ENCODE peak calls at places on chromosome 5, in nine cellular contexts. N, I, B, V, U, H, C, A and P are unnamed samples.

GRCh38 chr5:175893466-175893865 is 22.1 kb downstream of the CPLX2 start:
- DNase-seq in U (no peak), N (no peak), I (no peak), C (no peak), A (no peak), V (peak), B (no peak), H (no peak), P (no peak)

GRCh38 chr5:88826959-88827585 is 55.9 kb downstream of the MEF2C start:
- DNase-seq in C (peak), N (peak), U (peak), V (no peak), B (peak), A (peak), I (no peak), H (peak), P (peak)

GRCh38 chr5:14870347-14871083 is 1.1 kb downstream of the ANKH start:
- DNase-seq in V (peak), C (no peak), H (peak), I (peak), B (peak), N (peak), U (peak), A (no peak), P (peak)

GRCh38 chr5:73867344-73868335 is 241.6 kb downstream of the ARHGEF28 start:
- DNase-seq in V (no peak), N (peak), U (no peak), B (no peak), A (no peak), H (no peak), C (no peak), I (no peak), P (no peak)

GRCh38 chr5:2879701-2880100 is 128.2 kb upstream of the IRX2 start:
- DNase-seq in A (no peak), H (peak), U (peak), C (no peak), N (no peak), I (no peak), B (no peak), V (no peak), P (no peak)

GRCh38 chr5:140351609-140352334 is 5.4 kb upstream of the HBEGF start:
- DNase-seq in C (peak), V (peak), A (peak), U (peak), N (peak), I (peak), H (peak), B (peak), P (peak)

GRCh38 chr5:157560560-157560959 is 15.0 kb downstream of the ADAM19 start:
- DNase-seq in U (no peak), C (no peak), H (no peak), V (no peak), A (no peak), N (peak), B (no peak), I (no peak), P (no peak)

GRCh38 chr5:33929925-33930690 is 6.1 kb upstream of the RXFP3 start:
- DNase-seq in A (no peak), B (no peak), N (no peak), V (no peak), H (no peak), I (no peak), U (no peak), C (no peak), P (no peak)

GRCh38 chr5:1001406-1002270 is 7.0 kb upstream of the NKD2 start:
- DNase-seq in C (no peak), H (no peak), A (no peak), V (no peak), I (no peak), B (no peak), N (no peak), U (no peak), P (no peak)

GRCh38 chr5:45162974-45163373 is 354.2 kb downstream of the MRPS30 start:
- DNase-seq in A (peak), H (no peak), B (no peak), I (no peak), V (no peak), C (no peak), U (no peak), N (no peak), P (no peak)

GRCh38 chr5:45385321-45386058 is 310.7 kb downstream of the HCN1 start:
- DNase-seq in V (no peak), C (peak), U (no peak), I (no peak), A (no peak), B (peak), H (no peak), N (no peak), P (no peak)

GRCh38 chr5:68306361-68307014 is 90.9 kb downstream of the PIK3R1 start:
- DNase-seq in N (no peak), V (no peak), H (no peak), B (no peak), U (no peak), C (no peak), I (no peak), A (no peak), P (no peak)

GRCh38 chr5:15808577-15808976 is 308.6 kb downstream of the FBXL7 start:
- DNase-seq in A (no peak), H (no peak), C (no peak), N (no peak), I (no peak), U (no peak), V (no peak), B (no peak), P (no peak)

GRCh38 chr5:172726966-172727365 is 44.0 kb downstream of the DUSP1 start:
- DNase-seq in V (no peak), I (no peak), A (no peak), U (no peak), H (no peak), N (no peak), B (no peak), C (no peak), P (no peak)

GRCh38 chr5:145347026-145347616 is 488.0 kb downstream of the PRELID2 start:
- DNase-seq in C (peak), H (peak), U (peak), N (peak), B (peak), A (peak), V (peak), I (peak), P (peak)

GRCh38 chr5:125310749-125311148 is 564.3 kb upstream of the ZNF608 start:
- DNase-seq in U (no peak), C (no peak), A (no peak), V (no peak), H (no peak), I (no peak), N (peak), B (peak), P (no peak)

GRCh38 chr5:83471405-83472212 is at the start of gene VCAN:
- DNase-seq in I (peak), A (peak), N (peak), B (peak), H (peak), C (peak), V (peak), U (no peak), P (no peak)

GRCh38 chr5:173699959-173700358 is 83.5 kb upstream of the BOD1 start:
- DNase-seq in H (no peak), U (no peak), N (no peak), A (no peak), B (no peak), I (no peak), V (no peak), C (no peak), P (no peak)

GRCh38 chr5:143019157-143019556 is 249.0 kb downstream of the ARHGAP26 start:
- DNase-seq in B (no peak), N (no peak), A (no peak), H (no peak), C (no peak), U (no peak), I (no peak), V (no peak), P (no peak)

GRCh38 chr5:79922626-79923025 is 68.4 kb downstream of the MTX3 start:
- DNase-seq in B (no peak), C (no peak), V (no peak), N (no peak), A (no peak), H (no peak), I (no peak), U (no peak), P (no peak)

GRCh38 chr5:91305640-91306039 is 77.5 kb downstream of the ARRDC3 start:
- DNase-seq in U (no peak), A (no peak), V (no peak), N (no peak), H (no peak), I (no peak), B (no peak), C (no peak), P (no peak)

GRCh38 chr5:52491071-52491828 is 296.5 kb upstream of the ITGA1 start:
- DNase-seq in A (peak), C (no peak), N (no peak), B (no peak), U (no peak), H (no peak), I (no peak), V (no peak), P (no peak)

GRCh38 chr5:167348286-167348926 is 943.0 kb upstream of the WWC1 start:
- DNase-seq in U (no peak), C (no peak), H (no peak), A (no peak), B (no peak), V (no peak), N (no peak), I (peak), P (no peak)

GRCh38 chr5:80588858-80589540 is 18.9 kb upstream of the ANKRD34B start:
- DNase-seq in I (no peak), B (no peak), N (no peak), C (no peak), U (no peak), V (no peak), A (no peak), H (no peak), P (no peak)

GRCh38 chr5:168601972-168602371 is 22.8 kb upstream of the PANK3 start:
- DNase-seq in A (no peak), V (no peak), C (no peak), I (no peak), U (no peak), H (no peak), N (no peak), B (no peak), P (no peak)

GRCh38 chr5:72305194-72306142 is 14.6 kb downstream of the MRPS27 start:
- DNase-seq in N (no peak), V (no peak), U (no peak), H (peak), A (no peak), C (no peak), I (peak), B (no peak), P (peak)

GRCh38 chr5:10548418-10549122 is 15.3 kb upstream of the ANKRD33B start:
- DNase-seq in I (no peak), B (no peak), V (no peak), N (no peak), C (no peak), U (no peak), A (no peak), H (no peak), P (no peak)
- TF ChIP-seq EZH2phosphoT487 in I (no peak), B (no peak), V (no peak), N (no peak), C (no peak), U (no peak), A (no peak), H (no peak), P (no peak)

GRCh38 chr5:163473613-163474243 is 13.3 kb downstream of the HMMR start:
- DNase-seq in A (peak), V (no peak), C (no peak), N (no peak), I (no peak), H (no peak), U (peak), B (peak), P (peak)
- TF ChIP-seq EZH2phosphoT487 in A (no peak), V (no peak), C (no peak), N (no peak), I (no peak), H (no peak), U (no peak), B (no peak), P (no peak)

GRCh38 chr5:59299006-59299405 is 594.5 kb downstream of the PDE4D start:
- DNase-seq in B (no peak), V (no peak), I (no peak), H (no peak), A (no peak), N (no peak), U (no peak), C (no peak), P (no peak)
- TF ChIP-seq EZH2phosphoT487 in B (no peak), V (no peak), I (no peak), H (no peak), A (no peak), N (no peak), U (no peak), C (no peak), P (no peak)

GRCh38 chr5:113614191-113614590 is 100.7 kb downstream of the YTHDC2 start:
- DNase-seq in U (no peak), I (no peak), C (no peak), A (no peak), N (peak), H (no peak), B (no peak), V (no peak), P (no peak)
- TF ChIP-seq EZH2phosphoT487 in U (no peak), I (no peak), C (no peak), A (no peak), N (no peak), H (no peak), B (no peak), V (no peak), P (no peak)

GRCh38 chr5:155049569-155050383 is 36.2 kb downstream of the KIF4B start:
- DNase-seq in I (peak), V (no peak), B (peak), C (peak), N (peak), U (no peak), A (peak), H (peak), P (peak)
- TF ChIP-seq EZH2phosphoT487 in I (no peak), V (no peak), B (no peak), C (no peak), N (no peak), U (no peak), A (no peak), H (no peak), P (no peak)

DNA sequence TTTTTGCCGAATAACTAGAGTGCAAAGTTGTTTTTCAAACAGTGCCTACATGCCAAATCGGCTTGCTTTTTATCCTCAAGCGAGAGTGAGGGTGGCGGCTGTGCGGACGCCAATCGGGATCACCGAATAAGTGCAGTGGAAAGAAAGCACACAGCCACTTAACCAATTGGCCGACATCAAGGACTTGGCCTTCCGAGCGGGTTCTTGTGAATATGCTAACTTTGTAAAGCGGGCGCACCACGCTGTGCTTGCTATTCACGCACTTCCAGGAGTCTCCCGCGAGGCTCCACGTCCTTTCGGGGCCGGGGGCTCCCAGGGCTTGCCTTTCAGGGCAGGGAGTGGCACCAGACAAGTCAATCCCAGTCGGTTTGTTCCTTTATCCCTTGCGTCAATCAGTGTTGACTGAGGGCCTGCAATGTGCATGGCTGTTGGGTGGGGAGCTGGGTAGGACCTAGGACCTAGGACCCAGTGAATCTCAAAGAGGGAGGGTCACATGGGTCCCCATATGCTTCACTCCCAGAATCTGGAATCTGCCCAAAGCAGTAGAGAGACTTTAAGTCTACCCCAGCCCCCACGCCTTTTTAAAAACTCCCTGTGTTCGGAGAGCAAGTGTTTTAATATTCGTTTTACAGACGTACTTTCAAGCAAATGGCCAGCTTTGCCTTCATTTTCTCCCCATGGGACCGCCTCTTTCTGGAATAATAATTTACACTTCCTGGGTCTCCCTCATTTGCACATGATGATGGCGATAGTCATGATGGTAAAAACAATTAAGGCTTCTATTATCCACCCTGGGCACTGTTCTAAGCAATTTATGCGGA is 2.0 kb upstream of the GCNT4 start:
- DNase-seq in C (no peak), V (peak), U (no peak), A (peak), B (no peak), I (peak), N (peak), H (peak), P (no peak)
- TF ChIP-seq EZH2phosphoT487 in C (no peak), V (no peak), U (no peak), A (no peak), B (no peak), I (no peak), N (no peak), H (no peak), P (no peak)

GRCh38 chr5:96112123-96112670 is 150.5 kb upstream of the ELL2 start:
- DNase-seq in U (no peak), B (peak), I (no peak), C (no peak), H (no peak), N (no peak), V (no peak), A (no peak), P (no peak)
- TF ChIP-seq EZH2phosphoT487 in U (no peak), B (no peak), I (no peak), C (no peak), H (no peak), N (no peak), V (no peak), A (no peak), P (no peak)

GRCh38 chr5:120375248-120375647 is 88.9 kb upstream of the PRR16 start:
- DNase-seq in A (no peak), B (no peak), I (no peak), C (no peak), H (no peak), V (no peak), N (peak), U (no peak), P (no peak)
- TF ChIP-seq EZH2phosphoT487 in A (no peak), B (no peak), I (no peak), C (no peak), H (no peak), V (no peak), N (no peak), U (no peak), P (no peak)